ENCODE peak calls at places on chromosome 2, in ten cellular contexts. I, L, K, R, S, Z, Y, U, P and N are unnamed samples.

GRCh38 chr2:214410918-214411554 is at the start of gene VWC2L:
- DNase-seq in L (peak; percentile 61), Z (peak; percentile 79), R (peak; percentile 57), I (peak; percentile 31), K (no peak), Y (peak; percentile 89), P (peak; percentile 63), S (peak; percentile 31), U (peak; percentile 75), N (peak; percentile 76)

GRCh38 chr2:49490710-49491109 is 336.4 kb upstream of the FSHR start:
- DNase-seq in S (peak; percentile 52), U (peak; percentile 11), R (no peak), K (no peak), Y (no peak), P (peak; percentile 15), I (no peak), Z (peak; percentile 55), L (peak; percentile 39), N (no peak)

GRCh38 chr2:97719362-97720155 is 6.2 kb downstream of the ZAP70 start:
- DNase-seq in R (no peak), L (no peak), Z (no peak), P (no peak), Y (no peak), K (no peak), S (no peak), I (no peak), U (no peak), N (no peak)

GRCh38 chr2:51953931-51954330 is 922.0 kb upstream of the NRXN1 start:
- DNase-seq in U (peak; percentile 21), I (peak; percentile 2), Y (no peak), K (no peak), Z (no peak), S (no peak), P (no peak), L (no peak), R (no peak), N (peak; percentile 74)

GRCh38 chr2:25326326-25327013 is 15.3 kb downstream of the DNMT3A start:
- DNase-seq in I (no peak), Z (no peak), Y (no peak), K (no peak), S (no peak), R (no peak), L (no peak), U (no peak), P (no peak), N (no peak)

GRCh38 chr2:108199726-108200125 is 40.0 kb upstream of the SULT1C3 start:
- DNase-seq in U (no peak), L (peak; percentile 10), S (no peak), Y (no peak), Z (no peak), K (no peak), P (no peak), I (peak; percentile 26), R (peak; percentile 24), N (peak; percentile 28)

GRCh38 chr2:120797421-120798289 is 62.0 kb downstream of the GLI2 start:
- DNase-seq in Y (peak; percentile 6), R (no peak), Z (no peak), P (no peak), L (no peak), U (no peak), I (no peak), K (no peak), S (no peak), N (no peak)

GRCh38 chr2:44642123-44642857 is 280.5 kb downstream of the CAMKMT start:
- DNase-seq in R (no peak), L (no peak), S (no peak), U (no peak), K (no peak), Y (no peak), Z (no peak), P (no peak), I (no peak), N (no peak)

GRCh38 chr2:230330725-230331124 is 3.7 kb downstream of the SP140L start:
- DNase-seq in L (no peak), S (no peak), R (no peak), Z (no peak), I (no peak), P (no peak), Y (no peak), U (peak; percentile 46), K (no peak), N (peak; percentile 36)

GRCh38 chr2:70301344-70302194 is at the start of gene FAM136A:
- DNase-seq in I (peak; percentile 82), U (peak; percentile 83), S (peak; percentile 93), R (peak; percentile 87), P (peak; percentile 90), Y (peak; percentile 58), Z (peak; percentile 86), K (peak; percentile 86), L (peak; percentile 89), N (peak; percentile 56)

GRCh38 chr2:211611061-211611518 is 927.5 kb downstream of the ERBB4 start:
- DNase-seq in Y (no peak), Z (peak; percentile 62), P (no peak), S (peak; percentile 9), K (no peak), U (no peak), R (no peak), I (no peak), L (peak; percentile 0), N (no peak)

GRCh38 chr2:219087371-219087770 is 26.6 kb upstream of the IHH start:
- DNase-seq in I (no peak), Y (no peak), P (no peak), K (no peak), L (no peak), R (no peak), Z (no peak), S (no peak), U (no peak), N (no peak)

GRCh38 chr2:80531319-80531718 is 226.8 kb upstream of the LRRTM1 start:
- DNase-seq in Z (peak; percentile 18), S (no peak), L (no peak), R (no peak), P (no peak), Y (no peak), I (no peak), U (no peak), K (no peak), N (no peak)

GRCh38 chr2:157732596-157732995 is 103.9 kb upstream of the ACVR1C start:
- DNase-seq in P (no peak), L (peak; percentile 16), Z (no peak), K (no peak), I (no peak), Y (no peak), S (no peak), R (no peak), U (no peak), N (peak; percentile 23)

GRCh38 chr2:118665784-118666529 is 181.5 kb downstream of the EN1 start:
- DNase-seq in Z (no peak), U (no peak), P (no peak), L (no peak), I (no peak), Y (no peak), K (no peak), R (no peak), S (no peak), N (peak; percentile 6)

GRCh38 chr2:70374616-70375015 is 72.7 kb upstream of the FAM136A start:
- DNase-seq in P (no peak), U (no peak), R (no peak), K (no peak), S (no peak), Y (peak; percentile 68), L (no peak), Z (no peak), I (no peak), N (no peak)

GRCh38 chr2:135637456-135638087 is 104.1 kb upstream of the UBXN4 start:
- DNase-seq in K (no peak), R (no peak), I (no peak), P (no peak), Z (no peak), U (no peak), S (no peak), Y (no peak), L (no peak), N (no peak)

GRCh38 chr2:96924775-96925747 is 55.2 kb upstream of the SEMA4C start:
- DNase-seq in U (no peak), R (no peak), K (no peak), S (no peak), Z (no peak), L (no peak), I (no peak), Y (peak; percentile 58), P (no peak), N (no peak)